ENCODE peak calls at places on chromosomes 6 and 20, in five cellular contexts. H, K, Z, G and C are unnamed samples.

GRCh38 chr6:20997143-20997792 is 463.0 kb downstream of the CDKAL1 start:
- DNase-seq in H (no peak), K (no peak), Z (no peak), G (no peak), C (no peak)

GRCh38 chr6:138400326-138400725 is 3.7 kb upstream of the HEBP2 start:
- DNase-seq in H (no peak), K (no peak), Z (no peak), G (no peak), C (no peak)

GRCh38 chr6:90315354-90315960 is 18.8 kb upstream of the BACH2 start:
- DNase-seq in H (no peak), K (no peak), Z (no peak), G (no peak), C (no peak)

GRCh38 chr6:81762132-81762531 is 9.7 kb upstream of the TENT5A start:
- DNase-seq in H (no peak), K (no peak), Z (no peak), G (no peak), C (no peak)

GRCh38 chr6:15443119-15443518 is 197.2 kb downstream of the JARID2 start:
- DNase-seq in H (no peak), K (peak), Z (peak), G (peak), C (peak)

GRCh38 chr6:137660296-137660731 is 166.1 kb upstream of the OLIG3 start:
- DNase-seq in H (no peak), K (no peak), Z (no peak), G (no peak), C (no peak)

GRCh38 chr6:136319732-136320131 is 30.1 kb upstream of the BCLAF1 start:
- DNase-seq in H (no peak), K (no peak), Z (no peak), G (no peak), C (no peak)

GRCh38 chr6:142846459-142846831 is 98.5 kb downstream of the HIVEP2 start:
- DNase-seq in H (no peak), K (no peak), Z (no peak), G (peak), C (peak)

GRCh38 chr20:41786158-41786557 is 168.0 kb upstream of the CHD6 start:
- DNase-seq in H (no peak), K (no peak), Z (no peak), G (no peak), C (no peak)

GRCh38 chr6:23927935-23928334 is 198.1 kb upstream of the NRSN1 start:
- DNase-seq in H (no peak), K (no peak), Z (no peak), G (no peak), C (no peak)

GRCh38 chr20:61731363-61732181 is 334.1 kb downstream of the TAF4 start:
- DNase-seq in H (no peak), K (peak), Z (peak), G (no peak), C (peak)

GRCh38 chr6:91387290-91388062 is 800.6 kb upstream of the MAP3K7 start:
- DNase-seq in H (peak), K (no peak), Z (no peak), G (no peak), C (no peak)

GRCh38 chr20:10447028-10447427 is 11.9 kb downstream of the SLX4IP start:
- DNase-seq in H (no peak), K (peak), Z (peak), G (peak), C (peak)

GRCh38 chr6:125918681-125919566 is 37.6 kb upstream of the HINT3 start:
- DNase-seq in H (no peak), K (peak), Z (peak), G (peak), C (peak)

GRCh38 chr6:105374010-105374420 is 28.9 kb downstream of the PREP start:
- DNase-seq in H (no peak), K (peak), Z (no peak), G (peak), C (no peak)

GRCh38 chr6:145071836-145072235 is 663.5 kb downstream of the EPM2A start:
- DNase-seq in H (no peak), K (peak), Z (no peak), G (no peak), C (peak)

GRCh38 chr20:4110885-4111284 is 95.5 kb upstream of the RNF24 start:
- DNase-seq in H (no peak), K (no peak), Z (no peak), G (no peak), C (no peak)

GRCh38 chr6:2579241-2579761 is 171.4 kb downstream of the MYLK4 start:
- DNase-seq in H (no peak), K (no peak), Z (no peak), G (peak), C (peak)

GRCh38 chr20:7232796-7233195 is 465.3 kb downstream of the BMP2 start:
- DNase-seq in H (no peak), K (no peak), Z (no peak), G (no peak), C (no peak)

GRCh38 chr20:53438368-53438767 is 155.3 kb downstream of the ZNF217 start:
- DNase-seq in H (no peak), K (no peak), Z (no peak), G (no peak), C (no peak)

GRCh38 chr20:37392441-37393195 is 46.7 kb downstream of the SRC start:
- DNase-seq in H (peak), K (no peak), Z (peak), G (peak), C (peak)

GRCh38 chr6:66369407-66369806 is 662.4 kb upstream of the EYS start:
- DNase-seq in H (no peak), K (no peak), Z (no peak), G (no peak), C (no peak)

GRCh38 chr20:62065669-62066338 is at the start of gene TAF4:
- DNase-seq in H (peak), K (peak), Z (peak), G (peak), C (peak)

GRCh38 chr6:164106345-164106769 is 691.8 kb downstream of the QKI start:
- DNase-seq in H (peak), K (no peak), Z (peak), G (peak), C (no peak)

GRCh38 chr6:125658125-125658524 is 91.3 kb upstream of the HEY2 start:
- DNase-seq in H (no peak), K (no peak), Z (no peak), G (no peak), C (no peak)

GRCh38 chr20:31945790-31946189 is 6.1 kb downstream of the PDRG1 start:
- DNase-seq in H (no peak), K (no peak), Z (no peak), G (no peak), C (no peak)

GRCh38 chr20:47679462-47679861 is 105.8 kb downstream of the SULF2 start:
- DNase-seq in H (no peak), K (no peak), Z (no peak), G (no peak), C (no peak)

GRCh38 chr6:37014667-37015066 is 9.2 kb downstream of the FGD2 start:
- DNase-seq in H (no peak), K (no peak), Z (no peak), G (no peak), C (no peak)

GRCh38 chr6:27650620-27651370 is 177.9 kb upstream of the ZNF184 start:
- DNase-seq in H (peak), K (no peak), Z (peak), G (peak), C (peak)

GRCh38 chr6:6006428-6007310 is at the start of gene NRN1:
- DNase-seq in H (peak), K (no peak), Z (no peak), G (no peak), C (peak)

GRCh38 chr20:25469558-25469957 is 62.1 kb downstream of the GINS1 start:
- DNase-seq in H (no peak), K (no peak), Z (no peak), G (no peak), C (no peak)

GRCh38 chr6:169173532-169174268 is 79.9 kb downstream of the THBS2 start:
- DNase-seq in H (no peak), K (peak), Z (no peak), G (no peak), C (peak)

GRCh38 chr6:6927437-6928361 is 180.1 kb upstream of the RREB1 start:
- DNase-seq in H (peak), K (no peak), Z (no peak), G (no peak), C (no peak)

GRCh38 chr6:125095501-125096301 is 57.9 kb upstream of the TPD52L1 start:
- DNase-seq in H (no peak), K (no peak), Z (no peak), G (peak), C (peak)

GRCh38 chr20:3902446-3902845 is 13.3 kb downstream of the PANK2 start:
- DNase-seq in H (no peak), K (no peak), Z (no peak), G (no peak), C (no peak)

GRCh38 chr20:1569417-1569861 is 11.9 kb upstream of the SIRPD start:
- DNase-seq in H (no peak), K (peak), Z (peak), G (peak), C (no peak)

GRCh38 chr6:626236-626635 is 30.7 kb downstream of the HUS1B start:
- DNase-seq in H (no peak), K (no peak), Z (no peak), G (no peak), C (no peak)

GRCh38 chr6:135426833-135427232 is 70.7 kb downstream of the AHI1 start:
- DNase-seq in H (no peak), K (no peak), Z (no peak), G (no peak), C (no peak)

DNA sequence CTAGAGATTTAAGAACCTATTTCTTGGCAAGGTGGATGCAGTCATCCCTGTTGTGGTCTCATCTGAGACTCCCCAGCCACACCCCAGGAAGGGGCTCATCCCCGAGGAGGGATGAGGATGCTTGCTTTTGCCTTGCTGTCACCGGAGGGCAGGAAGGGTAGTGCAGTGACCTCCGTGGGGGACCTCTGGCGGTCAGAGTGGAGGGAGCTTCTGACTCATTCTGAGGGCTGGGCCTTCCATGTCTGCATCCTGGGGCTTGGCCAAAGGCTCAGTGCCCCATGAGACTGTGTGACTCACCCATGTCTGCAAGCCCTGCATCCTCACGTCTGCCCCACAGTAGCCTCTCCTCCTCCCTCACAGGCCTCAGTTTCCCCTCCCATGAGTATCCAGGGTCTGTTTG is 38.7 kb downstream of the UQCC2 start:
- DNase-seq in H (peak), K (peak), Z (peak), G (peak), C (peak)
- TF ChIP-seq CTCF in H (peak), K (peak), Z (peak), G (peak), C (peak)

DNA sequence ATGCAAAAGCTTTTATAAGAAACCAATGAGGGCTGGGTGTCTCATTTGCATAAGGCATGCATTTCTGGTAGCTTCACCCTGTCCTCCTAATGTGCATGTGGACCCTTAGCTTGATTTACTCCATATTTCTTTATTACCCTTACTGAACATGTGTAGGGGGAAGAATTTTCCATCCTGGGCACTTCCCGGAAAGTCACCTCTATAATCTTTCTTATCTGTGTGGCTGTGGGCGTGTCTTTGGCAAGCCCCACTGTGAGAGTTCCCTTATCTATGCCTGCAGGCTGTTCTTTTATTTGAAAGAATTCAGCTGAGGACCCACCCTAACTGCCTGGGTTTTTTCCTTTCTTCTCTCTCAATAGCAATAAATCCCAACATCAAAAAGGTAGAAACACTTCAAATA is 627.8 kb downstream of the DOK5 start:
- DNase-seq in H (no peak), K (no peak), Z (no peak), G (no peak), C (no peak)
- H3K27ac ChIP-seq in H (no peak), K (no peak), Z (no peak), G (no peak), C (no peak)

GRCh38 chr6:26026833-26027490 is 60.3 kb upstream of the HFE start:
- DNase-seq in H (peak), K (peak), Z (peak), G (peak), C (no peak)
- TF ChIP-seq CTCF in H (no peak), K (no peak), Z (no peak), G (no peak), C (no peak)

GRCh38 chr6:149938571-149939462 is 3.0 kb upstream of the ULBP2 start:
- DNase-seq in H (no peak), K (no peak), Z (no peak), G (no peak), C (peak)

GRCh38 chr6:149939909-149940672 is 1.7 kb upstream of the ULBP2 start:
- DNase-seq in H (no peak), K (no peak), Z (no peak), G (no peak), C (no peak)

GRCh38 chr6:149942461-149942829 is 631 bp downstream of the ULBP2 start:
- DNase-seq in H (no peak), K (no peak), Z (no peak), G (no peak), C (no peak)

GRCh38 chr6:149940673-149940984 is 1.2 kb upstream of the ULBP2 start:
- DNase-seq in H (no peak), K (no peak), Z (no peak), G (no peak), C (no peak)

GRCh38 chr6:149941583-149942460 is at the start of gene ULBP2:
- DNase-seq in H (peak), K (peak), Z (peak), G (peak), C (peak)
- H3K27ac ChIP-seq in H (no peak), K (peak), Z (peak), G (no peak), C (peak)

DNA sequence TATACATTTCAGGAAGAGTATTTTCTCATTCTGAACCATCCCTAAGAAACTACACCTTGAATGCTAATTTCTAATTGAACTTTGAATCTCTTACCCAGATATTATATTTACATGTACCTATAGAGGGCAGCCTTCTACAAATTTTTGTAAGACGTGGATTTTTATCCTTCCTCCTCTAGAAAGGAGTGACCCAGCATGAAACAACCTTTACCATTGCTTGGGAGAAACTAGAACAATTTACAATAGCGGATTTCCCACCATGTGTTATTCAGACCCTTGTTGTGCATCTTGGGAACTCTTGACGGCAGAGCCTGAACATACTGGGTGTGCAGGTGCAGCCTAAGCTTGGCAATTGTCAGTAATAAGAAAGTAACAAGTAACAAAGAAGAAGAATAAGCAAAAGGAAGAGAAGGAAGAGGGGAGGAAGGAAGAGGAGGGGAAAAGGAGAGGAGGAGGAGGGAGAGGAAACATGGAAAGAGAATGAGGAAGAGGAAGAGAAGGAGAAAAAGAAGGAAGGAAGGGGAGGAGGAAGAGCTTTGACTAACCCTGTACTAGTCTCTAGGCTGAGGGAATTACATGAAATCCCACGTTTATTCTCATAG is 10.8 kb upstream of the TAAR1 start:
- DNase-seq in H (peak), K (peak), Z (peak), G (peak), C (no peak)
- TF ChIP-seq CTCF in H (peak), K (peak), Z (peak), G (peak), C (peak)

GRCh38 chr20:23662276-23662870 is 24.6 kb upstream of the CST3 start:
- DNase-seq in H (no peak), K (no peak), Z (no peak), G (no peak), C (no peak)

GRCh38 chr20:23658336-23658735 is 20.6 kb upstream of the CST3 start:
- DNase-seq in H (no peak), K (no peak), Z (no peak), G (no peak), C (no peak)

GRCh38 chr20:23658989-23659609 is 21.3 kb upstream of the CST3 start:
- DNase-seq in H (no peak), K (no peak), Z (no peak), G (no peak), C (no peak)

GRCh38 chr20:23661002-23661429 is 23.3 kb upstream of the CST3 start:
- DNase-seq in H (no peak), K (no peak), Z (no peak), G (no peak), C (no peak)

GRCh38 chr20:23659989-23660837 is 22.5 kb upstream of the CST3 start:
- DNase-seq in H (no peak), K (no peak), Z (no peak), G (peak), C (peak)
- H3K27ac ChIP-seq in H (no peak), K (no peak), Z (no peak), G (no peak), C (no peak)

GRCh38 chr20:57526067-57526884 is 1.3 kb upstream of the CTCFL start:
- DNase-seq in H (peak), K (no peak), Z (peak), G (no peak), C (no peak)
- TF ChIP-seq CTCF in H (peak), K (no peak), Z (peak), G (no peak), C (no peak)

GRCh38 chr6:42352856-42353564 is 98.7 kb downstream of the TRERF1 start:
- DNase-seq in H (no peak), K (peak), Z (peak), G (peak), C (no peak)
- H3K27ac ChIP-seq in H (no peak), K (peak), Z (no peak), G (no peak), C (peak)

GRCh38 chr20:2871555-2872303 is 1.6 kb upstream of the PTPRA start:
- DNase-seq in H (peak), K (no peak), Z (no peak), G (no peak), C (no peak)

GRCh38 chr20:2871111-2871465 is 2.2 kb upstream of the PTPRA start:
- DNase-seq in H (no peak), K (no peak), Z (no peak), G (peak), C (peak)

GRCh38 chr20:2873010-2873746 is at the start of gene PTPRA:
- DNase-seq in H (peak), K (peak), Z (peak), G (peak), C (peak)

GRCh38 chr20:2873747-2874041 is 413 bp downstream of the PTPRA start:
- DNase-seq in H (peak), K (no peak), Z (no peak), G (peak), C (no peak)

GRCh38 chr20:2872304-2873009 is 824 bp upstream of the PTPRA start:
- DNase-seq in H (peak), K (peak), Z (peak), G (peak), C (peak)
- TF ChIP-seq CTCF in H (peak), K (peak), Z (peak), G (peak), C (peak)